ENCODE peak calls at places on chromosome 5, in nine cellular contexts. One of them, this sample, is unnamed.
A peak's percentile ranks its signal among the peaks of the same experiment; 100 is the strongest.

GRCh38 chr5:159737263-159737662 is 179.0 kb upstream of the ADRA1B start:
- DNase-seq in breast epithelium: no peak
- DNase-seq in ascending aorta: no peak
- DNase-seq in neural progenitor cell: no peak
- DNase-seq in kidney: no peak
- DNase-seq in transverse colon: no peak
- DNase-seq in psoas muscle: no peak
- DNase-seq in keratinocyte: no peak
- DNase-seq in stomach: no peak
- DNase-seq in this sample: no peak

GRCh38 chr5:6728011-6728794 is 15.0 kb downstream of the TENT4A start:
- DNase-seq in breast epithelium: no peak
- DNase-seq in ascending aorta: no peak
- DNase-seq in neural progenitor cell: peak; percentile 27
- DNase-seq in kidney: no peak
- DNase-seq in transverse colon: no peak
- DNase-seq in psoas muscle: no peak
- DNase-seq in keratinocyte: no peak
- DNase-seq in stomach: no peak
- DNase-seq in this sample: no peak

GRCh38 chr5:169707714-169708113 is 70.6 kb downstream of the DOCK2 start:
- DNase-seq in breast epithelium: no peak
- DNase-seq in ascending aorta: no peak
- DNase-seq in neural progenitor cell: no peak
- DNase-seq in kidney: no peak
- DNase-seq in transverse colon: no peak
- DNase-seq in psoas muscle: no peak
- DNase-seq in keratinocyte: no peak
- DNase-seq in stomach: no peak
- DNase-seq in this sample: no peak

GRCh38 chr5:1246711-1247431 is 21.7 kb downstream of the SLC6A18 start:
- DNase-seq in breast epithelium: no peak
- DNase-seq in ascending aorta: no peak
- DNase-seq in neural progenitor cell: peak; percentile 93
- DNase-seq in kidney: no peak
- DNase-seq in transverse colon: peak; percentile 35
- DNase-seq in psoas muscle: no peak
- DNase-seq in keratinocyte: no peak
- DNase-seq in stomach: peak; percentile 66
- DNase-seq in this sample: no peak

GRCh38 chr5:956941-957729 is 51.5 kb upstream of the NKD2 start:
- DNase-seq in breast epithelium: no peak
- DNase-seq in ascending aorta: no peak
- DNase-seq in neural progenitor cell: peak; percentile 47
- DNase-seq in kidney: peak; percentile 74
- DNase-seq in transverse colon: no peak
- DNase-seq in psoas muscle: peak; percentile 52
- DNase-seq in keratinocyte: no peak
- DNase-seq in stomach: no peak
- DNase-seq in this sample: no peak

GRCh38 chr5:31471916-31472315 is 60.0 kb downstream of the DROSHA start:
- DNase-seq in breast epithelium: no peak
- DNase-seq in ascending aorta: no peak
- DNase-seq in neural progenitor cell: no peak
- DNase-seq in kidney: no peak
- DNase-seq in transverse colon: no peak
- DNase-seq in psoas muscle: no peak
- DNase-seq in keratinocyte: no peak
- DNase-seq in stomach: no peak
- DNase-seq in this sample: no peak

GRCh38 chr5:126370796-126371718 is 52.2 kb upstream of the GRAMD2B start:
- DNase-seq in breast epithelium: no peak
- DNase-seq in ascending aorta: no peak
- DNase-seq in neural progenitor cell: no peak
- DNase-seq in kidney: peak; percentile 78
- DNase-seq in transverse colon: peak; percentile 58
- DNase-seq in psoas muscle: no peak
- DNase-seq in keratinocyte: no peak
- DNase-seq in stomach: peak; percentile 40
- DNase-seq in this sample: no peak

GRCh38 chr5:36763454-36763853 is 113.1 kb upstream of the NIPBL start:
- DNase-seq in breast epithelium: no peak
- DNase-seq in ascending aorta: no peak
- DNase-seq in neural progenitor cell: no peak
- DNase-seq in kidney: no peak
- DNase-seq in transverse colon: no peak
- DNase-seq in psoas muscle: no peak
- DNase-seq in keratinocyte: no peak
- DNase-seq in stomach: no peak
- DNase-seq in this sample: no peak

GRCh38 chr5:181114844-181115778 is 15.9 kb downstream of the OR2V1 start:
- DNase-seq in breast epithelium: no peak
- DNase-seq in ascending aorta: peak; percentile 51
- DNase-seq in neural progenitor cell: peak; percentile 52
- DNase-seq in kidney: no peak
- DNase-seq in transverse colon: no peak
- DNase-seq in psoas muscle: no peak
- DNase-seq in keratinocyte: no peak
- DNase-seq in stomach: no peak
- DNase-seq in this sample: peak; percentile 18

GRCh38 chr5:15993334-15993733 is 186.3 kb downstream of the MARCHF11 start:
- DNase-seq in breast epithelium: no peak
- DNase-seq in ascending aorta: no peak
- DNase-seq in neural progenitor cell: no peak
- DNase-seq in kidney: no peak
- DNase-seq in transverse colon: no peak
- DNase-seq in psoas muscle: no peak
- DNase-seq in keratinocyte: peak; percentile 26
- DNase-seq in stomach: no peak
- DNase-seq in this sample: peak; percentile 92

GRCh38 chr5:89857790-89858189 is 551.8 kb downstream of the CETN3 start:
- DNase-seq in breast epithelium: no peak
- DNase-seq in ascending aorta: no peak
- DNase-seq in neural progenitor cell: no peak
- DNase-seq in kidney: no peak
- DNase-seq in transverse colon: no peak
- DNase-seq in psoas muscle: no peak
- DNase-seq in keratinocyte: no peak
- DNase-seq in stomach: no peak
- DNase-seq in this sample: no peak

GRCh38 chr5:87562068-87562467 is 149.3 kb upstream of the CCNH start:
- DNase-seq in breast epithelium: no peak
- DNase-seq in ascending aorta: no peak
- DNase-seq in neural progenitor cell: no peak
- DNase-seq in kidney: no peak
- DNase-seq in transverse colon: no peak
- DNase-seq in psoas muscle: no peak
- DNase-seq in keratinocyte: no peak
- DNase-seq in stomach: no peak
- DNase-seq in this sample: no peak

GRCh38 chr5:172114875-172115422 is 73.1 kb downstream of the STK10 start:
- DNase-seq in breast epithelium: no peak
- DNase-seq in ascending aorta: no peak
- DNase-seq in neural progenitor cell: no peak
- DNase-seq in kidney: peak; percentile 78
- DNase-seq in transverse colon: peak; percentile 66
- DNase-seq in psoas muscle: peak; percentile 67
- DNase-seq in keratinocyte: no peak
- DNase-seq in stomach: peak; percentile 43
- DNase-seq in this sample: no peak

GRCh38 chr5:107772418-107773310 is 101.9 kb upstream of the EFNA5 start:
- DNase-seq in breast epithelium: no peak
- DNase-seq in ascending aorta: no peak
- DNase-seq in neural progenitor cell: peak; percentile 17
- DNase-seq in kidney: no peak
- DNase-seq in transverse colon: no peak
- DNase-seq in psoas muscle: no peak
- DNase-seq in keratinocyte: no peak
- DNase-seq in stomach: no peak
- DNase-seq in this sample: no peak

GRCh38 chr5:126777257-126777973 is 479 bp downstream of the LMNB1 start:
- DNase-seq in breast epithelium: peak; percentile 53
- DNase-seq in ascending aorta: peak; percentile 74
- DNase-seq in neural progenitor cell: peak; percentile 83
- DNase-seq in kidney: peak; percentile 87
- DNase-seq in transverse colon: peak; percentile 64
- DNase-seq in psoas muscle: peak; percentile 73
- DNase-seq in keratinocyte: no peak
- DNase-seq in stomach: peak; percentile 65
- DNase-seq in this sample: peak; percentile 59

GRCh38 chr5:1190915-1191314 is 10.5 kb upstream of the SLC6A19 start:
- DNase-seq in breast epithelium: no peak
- DNase-seq in ascending aorta: no peak
- DNase-seq in neural progenitor cell: no peak
- DNase-seq in kidney: no peak
- DNase-seq in transverse colon: no peak
- DNase-seq in psoas muscle: peak; percentile 28
- DNase-seq in keratinocyte: no peak
- DNase-seq in stomach: no peak
- DNase-seq in this sample: no peak

GRCh38 chr5:174559566-174560090 is 164.8 kb upstream of the MSX2 start:
- DNase-seq in breast epithelium: no peak
- DNase-seq in ascending aorta: no peak
- DNase-seq in neural progenitor cell: no peak
- DNase-seq in kidney: no peak
- DNase-seq in transverse colon: no peak
- DNase-seq in psoas muscle: no peak
- DNase-seq in keratinocyte: no peak
- DNase-seq in stomach: no peak
- DNase-seq in this sample: no peak
- H3K27ac ChIP-seq in breast epithelium: no peak overlapping the region
- H3K27ac ChIP-seq in ascending aorta: no peak overlapping the region
- H3K27ac ChIP-seq in neural progenitor cell: no peak overlapping the region
- H3K27ac ChIP-seq in kidney: no peak overlapping the region
- H3K27ac ChIP-seq in transverse colon: no peak overlapping the region
- H3K27ac ChIP-seq in psoas muscle: no peak overlapping the region
- H3K27ac ChIP-seq in keratinocyte: peak overlapping the region; percentile 62
- H3K27ac ChIP-seq in stomach: no peak overlapping the region
- H3K27ac ChIP-seq in this sample: peak overlapping the region; percentile 39

DNA sequence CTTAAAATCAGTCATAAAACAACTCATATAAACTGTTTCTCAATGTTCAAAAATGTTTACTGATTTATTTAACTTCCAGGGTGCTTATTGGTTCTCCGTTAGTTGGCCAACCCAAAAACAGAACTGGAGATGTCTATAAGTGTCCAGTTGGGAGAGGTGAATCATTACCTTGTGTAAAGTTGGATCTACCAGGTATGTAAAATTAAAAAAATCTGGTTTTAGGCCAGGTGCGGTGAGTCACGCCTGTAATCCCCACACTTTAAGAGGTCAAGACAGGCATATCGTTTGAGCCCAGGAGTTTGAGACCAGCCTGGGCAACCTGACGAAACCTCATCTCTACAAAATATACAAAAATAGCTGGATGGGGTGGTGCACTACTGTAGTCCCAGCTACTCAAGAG is 73.7 kb downstream of the ITGA1 start:
- DNase-seq in breast epithelium: no peak
- DNase-seq in ascending aorta: no peak
- DNase-seq in neural progenitor cell: no peak
- DNase-seq in kidney: no peak
- DNase-seq in transverse colon: no peak
- DNase-seq in psoas muscle: no peak
- DNase-seq in keratinocyte: peak; percentile 15
- DNase-seq in stomach: no peak
- DNase-seq in this sample: peak; percentile 80
- H3K27ac ChIP-seq in breast epithelium: no peak overlapping the region
- H3K27ac ChIP-seq in ascending aorta: no peak overlapping the region
- H3K27ac ChIP-seq in neural progenitor cell: no peak overlapping the region
- H3K27ac ChIP-seq in kidney: no peak overlapping the region
- H3K27ac ChIP-seq in transverse colon: no peak overlapping the region
- H3K27ac ChIP-seq in psoas muscle: no peak overlapping the region
- H3K27ac ChIP-seq in keratinocyte: no peak overlapping the region
- H3K27ac ChIP-seq in stomach: no peak overlapping the region
- H3K27ac ChIP-seq in this sample: no peak overlapping the region

GRCh38 chr5:82217917-82218316 is 60.2 kb downstream of the RPS23 start:
- DNase-seq in breast epithelium: no peak
- DNase-seq in ascending aorta: no peak
- DNase-seq in neural progenitor cell: no peak
- DNase-seq in kidney: no peak
- DNase-seq in transverse colon: no peak
- DNase-seq in psoas muscle: no peak
- DNase-seq in keratinocyte: no peak
- DNase-seq in stomach: no peak
- DNase-seq in this sample: no peak

DNA sequence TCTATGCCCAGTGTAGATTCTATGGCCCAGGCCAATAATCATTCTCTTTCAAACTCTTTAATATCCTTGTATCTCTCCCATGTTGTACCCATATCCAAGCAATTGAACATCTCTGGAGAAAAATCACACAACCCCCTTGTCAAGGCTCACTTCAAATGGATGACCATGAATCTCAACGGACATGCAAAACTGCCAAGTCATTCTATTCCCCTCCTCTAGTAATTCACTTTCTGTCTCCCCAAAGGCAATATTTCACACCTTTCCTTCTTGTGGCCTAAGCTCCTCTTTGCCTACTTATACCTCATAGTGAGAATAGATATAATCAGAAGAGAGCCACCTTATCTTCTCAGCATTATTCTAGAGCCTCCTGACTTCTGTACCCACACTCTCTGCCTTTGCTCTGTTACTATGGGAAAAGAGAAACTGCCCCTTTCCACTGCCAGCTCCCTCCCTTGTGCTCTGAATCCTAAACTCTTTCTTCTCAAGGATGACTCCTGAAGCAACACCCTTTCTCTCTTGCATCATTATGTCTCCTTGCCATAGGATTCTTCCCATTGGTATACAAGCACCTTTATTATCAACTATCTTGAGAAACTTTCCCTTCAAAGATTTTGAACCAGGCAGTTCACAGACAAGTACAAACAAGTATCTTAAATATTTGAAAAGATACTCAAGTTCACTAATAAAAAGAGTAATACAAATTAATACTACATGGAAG is 66.1 kb downstream of the RPS23 start:
- DNase-seq in breast epithelium: no peak
- DNase-seq in ascending aorta: no peak
- DNase-seq in neural progenitor cell: no peak
- DNase-seq in kidney: no peak
- DNase-seq in transverse colon: no peak
- DNase-seq in psoas muscle: no peak
- DNase-seq in keratinocyte: no peak
- DNase-seq in stomach: no peak
- DNase-seq in this sample: no peak
- H3K27ac ChIP-seq in breast epithelium: no peak overlapping the region
- H3K27ac ChIP-seq in ascending aorta: no peak overlapping the region
- H3K27ac ChIP-seq in neural progenitor cell: no peak overlapping the region
- H3K27ac ChIP-seq in kidney: no peak overlapping the region
- H3K27ac ChIP-seq in transverse colon: no peak overlapping the region
- H3K27ac ChIP-seq in psoas muscle: no peak overlapping the region
- H3K27ac ChIP-seq in keratinocyte: no peak overlapping the region
- H3K27ac ChIP-seq in stomach: no peak overlapping the region
- H3K27ac ChIP-seq in this sample: peak overlapping the region; percentile 29

DNA sequence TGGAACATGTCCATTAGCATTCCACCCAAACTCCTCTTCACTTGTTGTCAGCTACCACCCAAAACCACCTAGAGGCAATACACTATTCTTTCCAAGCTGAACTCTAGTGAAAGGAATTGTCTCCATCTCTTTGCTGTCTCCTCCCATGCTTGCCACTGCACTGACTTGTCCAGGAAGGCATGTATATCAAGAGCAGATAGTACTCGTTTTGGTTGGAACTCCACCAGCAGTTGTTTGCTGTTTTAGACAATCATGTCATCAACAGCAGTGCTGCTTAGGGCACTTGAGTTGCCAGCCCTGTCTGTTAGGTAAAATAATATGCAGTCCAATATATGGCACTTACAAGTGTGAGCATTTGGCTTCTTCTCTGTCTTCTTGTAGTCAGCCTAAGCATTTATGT is 80.0 kb upstream of the SAP30L start:
- DNase-seq in breast epithelium: no peak
- DNase-seq in ascending aorta: no peak
- DNase-seq in neural progenitor cell: no peak
- DNase-seq in kidney: no peak
- DNase-seq in transverse colon: no peak
- DNase-seq in psoas muscle: no peak
- DNase-seq in keratinocyte: no peak
- DNase-seq in stomach: no peak
- DNase-seq in this sample: peak; percentile 8
- H3K27ac ChIP-seq in breast epithelium: no peak overlapping the region
- H3K27ac ChIP-seq in ascending aorta: peak overlapping the region; percentile 78
- H3K27ac ChIP-seq in neural progenitor cell: no peak overlapping the region
- H3K27ac ChIP-seq in kidney: no peak overlapping the region
- H3K27ac ChIP-seq in transverse colon: no peak overlapping the region
- H3K27ac ChIP-seq in psoas muscle: no peak overlapping the region
- H3K27ac ChIP-seq in keratinocyte: no peak overlapping the region
- H3K27ac ChIP-seq in stomach: no peak overlapping the region
- H3K27ac ChIP-seq in this sample: peak overlapping the region; percentile 84